ENCODE peak calls at places on chromosomes 13 and 19, in four cellular contexts. E, M, O and L are unnamed samples. For H3K9me3 and H3K4me1, the result is how much of the 10 kb centered on the place peaks cover.

GRCh38 chr13:30125422-30126073 is 181.8 kb downstream of the KATNAL1 start:
- DNase-seq in M (peak), O (no peak), E (peak), L (no peak)

GRCh38 chr19:41225238-41226052 is 6.4 kb downstream of the AXL start:
- DNase-seq in O (peak), M (peak), E (peak), L (no peak)

GRCh38 chr19:14517840-14518505 is at the start of gene DNAJB1:
- DNase-seq in M (peak), O (peak), E (peak), L (peak)

GRCh38 chr19:13573268-13573667 is 67.0 kb upstream of the CACNA1A start:
- DNase-seq in O (no peak), E (no peak), M (no peak), L (no peak)

GRCh38 chr19:4543856-4544647 is 4.2 kb upstream of the LRG1 start:
- DNase-seq in E (no peak), O (no peak), M (no peak), L (no peak)

GRCh38 chr19:16168465-16169081 is 4.8 kb downstream of the CIB3 start:
- DNase-seq in E (peak), O (no peak), M (no peak), L (no peak)

GRCh38 chr13:34853161-34853560 is 88.9 kb upstream of the NBEA start:
- DNase-seq in O (no peak), M (no peak), E (no peak), L (no peak)

GRCh38 chr13:77172650-77173049 is 145.7 kb upstream of the FBXL3 start:
- DNase-seq in E (no peak), M (no peak), O (no peak), L (no peak)

GRCh38 chr19:33649919-33650305 is 28.2 kb downstream of the CHST8 start:
- DNase-seq in M (no peak), E (no peak), O (no peak), L (no peak)

GRCh38 chr19:8221161-8221560 is 12.0 kb downstream of the CERS4 start:
- DNase-seq in O (no peak), E (no peak), M (no peak), L (no peak)

GRCh38 chr13:24279706-24280105 is 29.7 kb upstream of the C1QTNF9 start:
- DNase-seq in E (peak), M (peak), O (no peak), L (no peak)

GRCh38 chr13:24183741-24184182 is 23.2 kb downstream of the SPATA13 start:
- DNase-seq in M (peak), O (no peak), E (no peak), L (peak)

GRCh38 chr19:5308471-5309437 is 31.9 kb downstream of the PTPRS start:
- DNase-seq in E (peak), O (peak), M (peak), L (peak)

GRCh38 chr13:18996221-18996620 is 185.4 kb downstream of the TUBA3C start:
- DNase-seq in O (no peak), M (no peak), E (no peak), L (no peak)

GRCh38 chr13:48819376-48819775 is 156.3 kb upstream of the FNDC3A start:
- DNase-seq in M (no peak), E (no peak), O (no peak), L (no peak)

GRCh38 chr19:32188921-32189320 is 156.5 kb upstream of the ZNF507 start:
- DNase-seq in O (no peak), M (no peak), E (no peak), L (no peak)

GRCh38 chr13:20161275-20161950 is 561 bp upstream of the GJA3 start:
- DNase-seq in E (peak), M (no peak), O (no peak), L (no peak)

GRCh38 chr13:111401755-111402154 is 81.3 kb downstream of the TEX29 start:
- DNase-seq in O (no peak), E (no peak), M (no peak), L (no peak)

GRCh38 chr13:24148414-24149305 is 11.9 kb upstream of the SPATA13 start:
- DNase-seq in M (no peak), E (peak), O (no peak), L (peak)

GRCh38 chr19:50300814-50301606 is 28.2 kb downstream of the KCNC3 start:
- DNase-seq in E (peak), O (no peak), M (no peak), L (no peak)

GRCh38 chr19:49475995-49476880 is 2.2 kb downstream of the FLT3LG start:
- DNase-seq in E (peak), M (peak), O (no peak), L (no peak)

GRCh38 chr19:16714702-16715294 is 4.8 kb upstream of the NWD1 start:
- DNase-seq in M (peak), O (peak), E (peak), L (no peak)

GRCh38 chr19:57769345-57770131 is at the start of gene ZNF586:
- DNase-seq in M (peak), E (peak), O (peak), L (peak)

GRCh38 chr19:57773488-57773887 is 4.0 kb downstream of the ZNF586 start:
- DNase-seq in O (no peak), M (no peak), E (no peak), L (no peak)

GRCh38 chr19:57776764-57777296 is 7.4 kb downstream of the ZNF586 start:
- DNase-seq in M (no peak), O (no peak), E (no peak), L (no peak)

DNA sequence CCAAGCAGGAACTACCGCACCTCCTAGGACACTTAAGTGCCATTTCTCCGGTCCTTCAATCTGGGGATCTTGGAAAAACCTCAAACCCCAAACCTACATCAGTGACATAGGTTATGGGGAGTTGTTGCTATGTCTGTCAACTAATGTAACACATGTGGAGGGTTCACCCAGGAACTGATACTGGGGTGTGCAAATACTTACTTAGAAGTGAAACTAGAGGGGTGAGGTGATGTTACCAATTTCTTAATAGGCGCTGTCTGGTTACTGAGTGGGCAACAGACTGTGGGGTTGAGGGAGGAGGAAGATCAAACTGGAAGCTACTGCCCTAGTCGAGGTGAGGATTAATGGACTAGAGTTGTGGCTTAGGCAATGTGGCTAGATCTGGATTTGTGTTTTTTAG is 1.9 kb downstream of the ZNF586 start:
- DNase-seq in O (no peak), M (no peak), E (no peak), L (no peak)
- H3K9me3 ChIP-seq in O (half or more), M (under half), E (under half), L (under half)

GRCh38 chr19:44869728-44870470 is 21.2 kb upstream of the TOMM40 start:
- DNase-seq in O (peak), E (peak), M (peak), L (no peak)
- H3K4me3 ChIP-seq in O (no peak), E (no peak), M (no peak), L (no peak)

GRCh38 chr19:18427080-18427751 is 8.0 kb downstream of the SSBP4 start:
- DNase-seq in E (no peak), O (no peak), M (peak), L (no peak)

GRCh38 chr19:18426416-18426767 is 7.2 kb downstream of the SSBP4 start:
- DNase-seq in M (peak), E (no peak), O (no peak), L (no peak)

GRCh38 chr19:18428837-18429674 is 8.9 kb downstream of the ISYNA1 start:
- DNase-seq in E (peak), O (peak), M (peak), L (peak)

GRCh38 chr19:18428173-18428836 is 9.1 kb downstream of the SSBP4 start:
- DNase-seq in O (no peak), E (no peak), M (peak), L (no peak)

DNA sequence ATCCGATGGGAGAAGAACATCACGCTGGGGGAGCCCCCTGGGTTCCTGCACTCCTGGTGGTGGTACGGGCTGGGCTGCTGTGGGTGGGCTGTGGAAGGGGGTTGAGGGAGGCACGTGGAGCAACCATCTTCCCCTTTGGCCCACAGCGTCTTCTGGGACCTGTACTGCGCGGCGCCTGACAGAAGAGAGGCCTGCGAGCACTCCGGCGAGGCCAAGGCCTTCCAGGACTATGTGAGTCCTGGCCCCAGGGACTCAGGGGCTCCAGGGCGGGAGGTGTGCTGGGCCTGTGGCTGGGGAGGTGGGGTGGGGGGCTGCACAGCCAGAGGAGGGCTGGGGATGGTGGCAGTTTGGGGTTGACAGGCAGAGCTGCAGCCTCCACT is 8.5 kb downstream of the SSBP4 start:
- DNase-seq in M (no peak), O (no peak), E (no peak), L (no peak)
- H3K4me1 ChIP-seq in M (under half), O (under half), E (under half), L (under half)

DNA sequence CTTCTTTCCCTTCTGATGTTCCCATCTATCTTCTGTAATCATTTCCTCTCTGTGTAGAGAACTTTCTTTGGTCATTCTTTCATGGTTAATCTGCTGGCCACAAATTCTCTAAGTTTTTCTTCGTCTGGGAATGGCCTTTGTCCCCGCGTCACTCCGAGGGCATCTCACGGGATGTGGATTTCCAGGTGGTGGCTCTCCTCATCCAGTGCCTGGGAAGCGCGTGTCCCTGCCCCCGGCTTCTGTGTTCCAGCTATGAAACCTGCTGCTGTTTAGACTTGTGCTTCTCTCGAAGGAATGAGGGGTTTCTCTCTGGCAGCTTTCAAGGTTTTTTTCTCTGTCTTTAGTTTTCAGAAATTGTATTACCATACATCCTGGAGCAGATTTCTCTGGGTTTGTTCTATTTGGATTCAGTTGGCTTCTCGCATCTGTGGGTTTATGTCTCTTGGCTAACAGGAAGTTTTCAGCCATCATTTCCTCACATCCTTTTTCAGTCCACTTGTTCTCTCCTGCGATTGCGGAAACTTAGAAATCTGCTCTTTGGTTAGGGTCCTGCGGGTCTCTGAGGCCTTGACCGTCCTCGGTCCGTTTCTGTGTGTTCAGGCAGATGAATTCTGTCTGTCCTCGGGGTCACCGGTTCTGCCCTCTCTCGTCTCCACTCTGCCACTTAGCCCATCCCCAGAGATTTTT is 36.9 kb upstream of the DCUN1D2 start:
- DNase-seq in O (peak), M (no peak), E (no peak), L (no peak)
- H3K9me3 ChIP-seq in O (under half), M (under half), E (under half), L (under half)

GRCh38 chr13:38338089-38338488 is 11.6 kb upstream of the UFM1 start:
- DNase-seq in E (no peak), O (no peak), M (no peak), L (no peak)

GRCh38 chr13:38334845-38335244 is 14.8 kb upstream of the UFM1 start:
- DNase-seq in E (no peak), M (no peak), O (no peak), L (no peak)

GRCh38 chr13:38341149-38341692 is 8.4 kb upstream of the UFM1 start:
- DNase-seq in M (no peak), E (peak), O (no peak), L (no peak)

GRCh38 chr13:38340624-38341023 is 9.0 kb upstream of the UFM1 start:
- DNase-seq in O (no peak), E (no peak), M (no peak), L (no peak)
- H3K4me3 ChIP-seq in O (no peak), E (no peak), M (no peak), L (no peak)

DNA sequence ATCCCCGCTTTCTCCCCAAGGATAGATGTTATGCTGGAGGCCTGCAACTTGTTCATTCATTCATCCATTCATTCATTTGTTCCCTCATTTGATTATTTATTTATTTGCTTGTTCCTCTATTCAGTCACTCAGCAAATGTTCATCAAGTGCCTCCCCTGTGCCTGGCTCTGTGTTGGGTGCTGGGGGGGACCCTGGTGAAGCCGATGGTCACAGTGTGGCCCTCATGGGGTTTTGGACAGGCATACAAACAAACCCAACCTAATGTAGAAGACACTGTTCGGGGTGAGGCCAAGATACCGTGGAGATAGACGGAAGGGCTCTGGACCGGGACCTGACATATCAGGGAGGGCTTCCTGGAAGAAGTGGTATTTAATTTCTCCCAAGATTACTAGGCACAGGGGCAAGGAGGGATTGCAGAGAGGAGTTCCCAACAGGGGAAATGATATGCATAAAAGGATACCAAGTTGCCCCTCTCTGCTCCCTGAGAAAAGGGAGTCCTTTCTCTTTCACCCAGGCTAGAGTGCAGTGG is 58.1 kb downstream of the ZNF536 start:
- DNase-seq in M (no peak), O (no peak), E (no peak), L (no peak)
- H3K4me1 ChIP-seq in M (under half), O (under half), E (under half), L (under half)

GRCh38 chr19:51921949-51922348 is 5.3 kb upstream of the ZNF613 start:
- DNase-seq in E (no peak), M (no peak), O (no peak), L (no peak)
- H3K9me3 ChIP-seq in E (under half), M (under half), O (under half), L (under half)